ENCODE peak calls at places on chromosomes 4 and X, in ten cellular contexts. R is fibroblast of lung; B is hepatocyte; X is pancreas; O is heart left ventricle; Y is bronchial epithelial cell; W is GM23338; G is A673; K is tibial artery; J is CD8-positive, alpha-beta T cell. T is an unnamed sample. For H3K36me3, the result is how much of the 10 kb centered on the place peaks cover.

GRCh38 chr4:155818639-155819038 is 47.4 kb downstream of the ASIC5 start:
- DNase-seq in R (no peak), B (no peak), X (no peak), O (no peak), Y (peak), W (no peak), G (no peak), K (no peak), J (no peak), T (no peak)

GRCh38 chr4:91258326-91258725 is 1045.4 kb upstream of the GRID2 start:
- DNase-seq in R (no peak), B (no peak), X (no peak), O (no peak), Y (no peak), W (no peak), G (no peak), K (no peak), J (no peak), T (no peak)

GRCh38 chr4:26001816-26002215 is 87.8 kb downstream of the SMIM20 start:
- DNase-seq in R (no peak), B (no peak), X (no peak), O (no peak), Y (no peak), W (no peak), G (no peak), K (no peak), J (no peak), T (no peak)

GRCh38 chrX:44080083-44080482 is 106.9 kb upstream of the NDP start:
- DNase-seq in R (no peak), B (no peak), X (no peak), O (no peak), Y (no peak), W (no peak), G (no peak), K (no peak), J (no peak), T (no peak)

GRCh38 chr4:36138221-36138620 is 106.1 kb downstream of the ARAP2 start:
- DNase-seq in R (peak), B (no peak), X (no peak), O (no peak), Y (peak), W (no peak), G (no peak), K (no peak), J (no peak), T (no peak)

GRCh38 chr4:98027827-98028226 is 115.4 kb downstream of the STPG2 start:
- DNase-seq in R (no peak), B (peak), X (no peak), O (no peak), Y (peak), W (peak), G (peak), K (no peak), J (no peak), T (peak)

GRCh38 chr4:54677416-54677815 is 19.7 kb downstream of the KIT start:
- DNase-seq in R (no peak), B (no peak), X (no peak), O (no peak), Y (no peak), W (peak), G (peak), K (no peak), J (no peak), T (no peak)

GRCh38 chr4:168432419-168433146 is 47.7 kb downstream of the DDX60L start:
- DNase-seq in R (no peak), B (no peak), X (no peak), O (no peak), Y (peak), W (no peak), G (no peak), K (no peak), J (no peak), T (peak)

GRCh38 chr4:147714575-147715401 is 17.1 kb upstream of the ARHGAP10 start:
- DNase-seq in R (peak), B (no peak), X (no peak), O (peak), Y (peak), W (no peak), G (no peak), K (peak), J (no peak), T (peak)

GRCh38 chr4:76984788-76985211 is 35.2 kb downstream of the SEPTIN11 start:
- DNase-seq in R (peak), B (peak), X (peak), O (peak), Y (peak), W (no peak), G (peak), K (peak), J (no peak), T (peak)

GRCh38 chr4:175351473-175351872 is 433.3 kb downstream of the ADAM29 start:
- DNase-seq in R (no peak), B (no peak), X (no peak), O (no peak), Y (no peak), W (no peak), G (no peak), K (no peak), J (no peak), T (no peak)

GRCh38 chr4:82898322-82899243 is 2.0 kb upstream of the THAP9 start:
- DNase-seq in R (peak), B (peak), X (peak), O (no peak), Y (peak), W (no peak), G (no peak), K (peak), J (no peak), T (peak)

GRCh38 chr4:169143335-169143734 is 127.4 kb downstream of the SH3RF1 start:
- DNase-seq in R (no peak), B (no peak), X (no peak), O (no peak), Y (no peak), W (no peak), G (no peak), K (no peak), J (no peak), T (no peak)

GRCh38 chrX:21481761-21482160 is 107.5 kb downstream of the CNKSR2 start:
- DNase-seq in R (no peak), B (no peak), X (no peak), O (no peak), Y (no peak), W (no peak), G (no peak), K (no peak), J (no peak), T (no peak)

GRCh38 chr4:150664935-150665334 is 83.0 kb downstream of the MAB21L2 start:
- DNase-seq in R (no peak), B (no peak), X (no peak), O (no peak), Y (peak), W (no peak), G (peak), K (no peak), J (no peak), T (peak)

GRCh38 chr4:183300070-183300469 is 20.0 kb downstream of the CLDN22 start:
- DNase-seq in R (peak), B (peak), X (no peak), O (no peak), Y (peak), W (peak), G (no peak), K (no peak), J (no peak), T (peak)

GRCh38 chrX:15507005-15507404 is 6.4 kb downstream of the BMX start:
- DNase-seq in R (no peak), B (no peak), X (no peak), O (no peak), Y (no peak), W (peak), G (no peak), K (no peak), J (no peak), T (no peak)

GRCh38 chrX:113947548-113947947 is 636.3 kb upstream of the HTR2C start:
- DNase-seq in R (no peak), B (peak), X (no peak), O (no peak), Y (no peak), W (peak), G (no peak), K (no peak), J (no peak), T (no peak)

GRCh38 chr4:77815651-77816050 is 3.5 kb downstream of the CNOT6L start:
- DNase-seq in R (no peak), B (no peak), X (no peak), O (no peak), Y (no peak), W (no peak), G (no peak), K (no peak), J (no peak), T (no peak)

GRCh38 chr4:528296-528695 is 29.3 kb downstream of the PIGG start:
- DNase-seq in R (no peak), B (no peak), X (no peak), O (no peak), Y (no peak), W (no peak), G (no peak), K (no peak), J (no peak), T (no peak)

DNA sequence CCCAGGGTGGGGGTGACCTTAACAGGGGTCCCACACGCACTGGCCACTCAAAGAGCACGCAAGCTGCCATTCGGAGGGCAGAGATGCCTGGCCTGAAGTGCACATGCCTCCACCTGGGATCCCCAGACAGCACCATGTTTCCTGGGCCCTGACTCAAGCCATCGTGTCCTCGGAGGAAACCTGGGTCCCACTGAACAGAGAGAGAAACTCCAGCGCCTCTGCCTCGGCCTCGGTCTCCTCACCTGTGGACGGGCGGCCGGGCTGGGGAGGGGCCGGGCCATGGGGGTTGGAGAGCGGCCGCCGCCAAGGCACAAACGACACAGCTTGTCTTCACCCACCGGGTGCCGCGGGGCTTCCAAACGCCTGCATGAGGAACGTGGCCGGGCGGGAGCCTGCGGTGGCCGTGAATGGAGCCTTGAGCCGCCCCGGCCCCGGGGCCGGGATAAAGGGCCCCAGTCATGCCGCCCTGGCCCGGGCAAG is 30.0 kb upstream of the FGFR3 start:
- DNase-seq in R (no peak), B (no peak), X (no peak), O (no peak), Y (no peak), W (peak), G (no peak), K (no peak), J (no peak), T (no peak)
- H3K4me3 ChIP-seq in R (no peak), B (no peak), X (no peak), O (no peak), Y (no peak), W (no peak), G (no peak), K (peak), J (no peak), T (no peak)

DNA sequence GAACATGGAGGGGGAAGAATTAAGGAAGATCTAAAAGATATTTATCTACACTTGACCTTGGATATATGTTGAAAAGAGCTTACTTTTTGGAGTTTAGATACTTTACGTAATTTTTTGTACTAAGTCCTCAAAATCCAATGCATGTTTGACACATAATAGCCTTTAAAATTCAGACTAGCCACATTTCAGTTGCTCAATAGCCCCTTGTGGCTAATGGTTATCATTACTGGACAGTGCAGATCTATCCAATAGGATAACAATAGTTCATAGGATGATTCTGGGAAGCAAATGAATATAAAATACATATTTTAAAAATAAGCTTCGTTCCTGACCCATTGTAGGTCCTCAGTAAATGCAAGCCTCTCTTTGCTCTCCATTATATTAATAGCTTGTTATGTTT is 13.8 kb downstream of the AP1AR start:
- DNase-seq in R (peak), B (no peak), X (no peak), O (no peak), Y (no peak), W (no peak), G (no peak), K (no peak), J (no peak), T (no peak)
- TF ChIP-seq CTCF in R (peak), B (no peak), X (no peak), O (no peak), Y (no peak), W (peak), G (no peak), K (no peak), J (no peak), T (peak)

GRCh38 chrX:132388371-132388770 is 100.5 kb downstream of the MBNL3 start:
- DNase-seq in R (no peak), B (no peak), X (no peak), O (no peak), Y (no peak), W (no peak), G (no peak), K (no peak), J (no peak), T (no peak)

GRCh38 chrX:132389480-132389879 is 99.4 kb downstream of the MBNL3 start:
- DNase-seq in R (no peak), B (no peak), X (no peak), O (no peak), Y (no peak), W (no peak), G (no peak), K (no peak), J (no peak), T (no peak)

GRCh38 chrX:132382068-132382467 is 106.8 kb downstream of the MBNL3 start:
- DNase-seq in R (no peak), B (no peak), X (no peak), O (no peak), Y (no peak), W (no peak), G (no peak), K (no peak), J (no peak), T (no peak)

GRCh38 chrX:132384301-132384700 is 104.5 kb downstream of the MBNL3 start:
- DNase-seq in R (no peak), B (no peak), X (no peak), O (no peak), Y (no peak), W (no peak), G (no peak), K (no peak), J (no peak), T (no peak)
- H3K36me3 ChIP-seq in R (under half), B (under half), X (under half), O (under half), Y (under half), W (under half), G (under half), K (under half), J (under half), T (under half)

GRCh38 chrX:17738737-17739535 is 1.6 kb downstream of the SCML1 start:
- DNase-seq in R (peak), B (no peak), X (no peak), O (no peak), Y (no peak), W (no peak), G (no peak), K (no peak), J (no peak), T (no peak)
- H3K4me3 ChIP-seq in R (peak), B (peak), X (peak), O (peak), Y (peak), W (peak), G (peak), K (peak), J (peak), T (peak)

DNA sequence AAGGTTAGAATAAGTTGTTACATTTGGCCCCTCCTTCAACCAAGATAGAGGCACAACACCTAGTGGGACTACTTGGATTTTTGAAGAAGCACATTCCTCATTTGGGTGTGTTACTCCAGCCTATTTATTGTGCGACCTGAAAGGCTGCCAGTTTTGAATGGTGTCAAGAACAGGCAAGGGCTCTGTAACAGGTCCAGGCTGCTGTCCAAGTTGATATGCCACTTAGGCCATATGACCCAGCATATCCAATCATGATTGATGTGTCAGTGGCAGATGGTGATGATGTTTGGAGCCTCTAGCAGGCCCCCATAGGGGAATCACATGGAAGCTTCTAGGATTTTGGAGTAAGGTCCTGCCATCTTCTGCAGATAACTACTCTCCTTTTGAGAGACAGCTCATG is 35.5 kb upstream of the UGT2B4 start:
- DNase-seq in R (no peak), B (no peak), X (no peak), O (no peak), Y (no peak), W (no peak), G (no peak), K (no peak), J (no peak), T (no peak)
- TF ChIP-seq CTCF in R (no peak), B (no peak), X (no peak), O (no peak), Y (no peak), W (no peak), G (no peak), K (no peak), J (no peak), T (no peak)

GRCh38 chrX:53599781-53600396 is 86.6 kb downstream of the HUWE1 start:
- DNase-seq in R (no peak), B (no peak), X (no peak), O (no peak), Y (peak), W (no peak), G (no peak), K (no peak), J (no peak), T (no peak)
- H3K36me3 ChIP-seq in R (under half), B (under half), X (under half), O (half or more), Y (under half), W (half or more), G (half or more), K (under half), J (under half), T (under half)

GRCh38 chrX:107674480-107675364 is 46.4 kb downstream of the PRPS1 start:
- DNase-seq in R (peak), B (peak), X (no peak), O (peak), Y (peak), W (no peak), G (no peak), K (peak), J (peak), T (peak)
- H3K4me3 ChIP-seq in R (no peak), B (no peak), X (no peak), O (no peak), Y (no peak), W (no peak), G (no peak), K (peak), J (peak), T (peak)

GRCh38 chr4:16269742-16270522 is 43.7 kb upstream of the TAPT1 start:
- DNase-seq in R (peak), B (no peak), X (no peak), O (no peak), Y (peak), W (no peak), G (no peak), K (no peak), J (no peak), T (peak)

GRCh38 chr4:16268290-16268689 is 42.0 kb upstream of the TAPT1 start:
- DNase-seq in R (no peak), B (no peak), X (no peak), O (no peak), Y (no peak), W (no peak), G (no peak), K (no peak), J (no peak), T (no peak)

GRCh38 chr4:16267639-16268038 is 41.4 kb upstream of the TAPT1 start:
- DNase-seq in R (no peak), B (no peak), X (no peak), O (no peak), Y (no peak), W (no peak), G (no peak), K (no peak), J (no peak), T (no peak)

GRCh38 chr4:16265820-16266219 is 39.5 kb upstream of the TAPT1 start:
- DNase-seq in R (no peak), B (no peak), X (no peak), O (no peak), Y (no peak), W (no peak), G (no peak), K (no peak), J (no peak), T (no peak)

GRCh38 chr4:16270654-16271328 is 44.5 kb upstream of the TAPT1 start:
- DNase-seq in R (no peak), B (no peak), X (no peak), O (no peak), Y (no peak), W (peak), G (peak), K (no peak), J (no peak), T (no peak)
- TF ChIP-seq CTCF in R (peak), B (no peak), X (no peak), O (peak), Y (peak), W (peak), G (peak), K (no peak), J (no peak), T (peak)

GRCh38 chr4:110735691-110736090 is 112.8 kb upstream of the PITX2 start:
- DNase-seq in R (no peak), B (peak), X (no peak), O (no peak), Y (no peak), W (no peak), G (peak), K (no peak), J (no peak), T (peak)
- H3K36me3 ChIP-seq in R (under half), B (under half), X (under half), O (under half), Y (under half), W (under half), G (under half), K (under half), J (under half), T (under half)

GRCh38 chrX:136588060-136588459 is 56.0 kb downstream of the VGLL1 start:
- DNase-seq in R (no peak), B (no peak), X (no peak), O (no peak), Y (no peak), W (no peak), G (no peak), K (no peak), J (no peak), T (no peak)

GRCh38 chrX:136586386-136586785 is 54.4 kb downstream of the VGLL1 start:
- DNase-seq in R (no peak), B (no peak), X (no peak), O (no peak), Y (no peak), W (no peak), G (no peak), K (no peak), J (peak), T (no peak)

GRCh38 chrX:136587532-136587931 is 55.5 kb downstream of the VGLL1 start:
- DNase-seq in R (no peak), B (no peak), X (no peak), O (no peak), Y (no peak), W (no peak), G (no peak), K (no peak), J (no peak), T (no peak)

GRCh38 chrX:136584545-136584944 is 52.5 kb downstream of the VGLL1 start:
- DNase-seq in R (no peak), B (no peak), X (no peak), O (no peak), Y (no peak), W (no peak), G (no peak), K (no peak), J (no peak), T (no peak)

DNA sequence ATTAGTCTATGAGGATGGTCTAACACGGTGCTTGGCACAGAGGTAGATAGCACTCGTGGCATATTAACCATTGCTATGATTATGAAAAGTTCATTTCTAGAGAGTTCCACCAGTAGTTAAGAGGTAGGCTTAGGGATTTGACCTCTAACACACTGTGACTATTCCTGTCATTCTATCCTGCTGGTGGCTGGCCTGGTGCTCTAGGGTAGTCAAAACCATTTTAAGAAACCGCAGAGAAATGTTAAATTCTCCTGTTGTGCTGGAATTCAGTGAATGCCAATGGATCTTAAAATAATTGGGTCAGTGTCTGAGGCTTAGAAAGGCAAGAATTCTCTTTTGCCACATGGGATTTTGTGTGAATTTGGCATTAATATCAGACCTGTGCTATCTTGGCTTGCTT is 53.9 kb downstream of the VGLL1 start:
- DNase-seq in R (no peak), B (no peak), X (no peak), O (no peak), Y (no peak), W (peak), G (no peak), K (no peak), J (no peak), T (no peak)
- H3K4me3 ChIP-seq in R (no peak), B (no peak), X (no peak), O (no peak), Y (no peak), W (no peak), G (no peak), K (no peak), J (no peak), T (no peak)